ENCODE peak calls at places on chromosome 21, in six cellular contexts. E is H1, C is IMR-90, Z is neuronal stem cell, S is mesenchymal stem cell, T is trophoblast cell. W is an unnamed sample.

GRCh38 chr21:29245104-29245643 is 53.5 kb upstream of the BACH1 start:
- DNase-seq in S (peak; percentile 79), E (no peak), T (peak; percentile 71), C (peak; percentile 61), Z (no peak), W (no peak)

GRCh38 chr21:36700295-36700960 is 1.5 kb downstream of the SIM2 start:
- DNase-seq in T (no peak), S (no peak), C (no peak), Z (no peak), E (peak; percentile 57), W (peak; percentile 23)

GRCh38 chr21:16343776-16344175 is 614.0 kb downstream of the USP25 start:
- DNase-seq in C (no peak), Z (no peak), S (no peak), E (no peak), T (no peak), W (peak; percentile 33)

GRCh38 chr21:18153063-18153462 is 91.6 kb upstream of the CHODL start:
- DNase-seq in Z (no peak), E (no peak), C (no peak), T (no peak), S (peak; percentile 26), W (no peak)

GRCh38 chr21:39938086-39938611 is 70.9 kb downstream of the PCP4 start:
- DNase-seq in S (no peak), E (no peak), Z (no peak), T (no peak), C (no peak), W (no peak)

GRCh38 chr21:33542640-33543504 is at the start of gene SON:
- DNase-seq in Z (peak; percentile 96), S (peak; percentile 99), E (peak; percentile 91), C (peak; percentile 98), T (peak; percentile 99), W (peak; percentile 99)

GRCh38 chr21:38434913-38435533 is 63.3 kb downstream of the ERG start:
- DNase-seq in E (no peak), S (peak; percentile 57), Z (no peak), C (peak; percentile 34), T (no peak), W (no peak)

GRCh38 chr21:33101300-33102005 is 31.5 kb downstream of the OLIG1 start:
- DNase-seq in E (no peak), Z (no peak), T (peak; percentile 10), C (no peak), S (no peak), W (no peak)

GRCh38 chr21:36584980-36585940 is 105.3 kb upstream of the CLDN14 start:
- DNase-seq in T (no peak), Z (no peak), E (no peak), S (no peak), C (no peak), W (peak; percentile 6)

GRCh38 chr21:37655601-37656300 is 260.5 kb downstream of the KCNJ6 start:
- DNase-seq in C (no peak), Z (no peak), E (peak; percentile 16), S (peak; percentile 39), T (peak; percentile 28), W (no peak)

GRCh38 chr21:26388731-26389231 is 184.3 kb downstream of the CYYR1 start:
- DNase-seq in T (peak; percentile 85), Z (no peak), E (no peak), S (peak; percentile 50), C (peak; percentile 38), W (peak; percentile 42)

GRCh38 chr21:29217818-29218252 is 80.9 kb upstream of the BACH1 start:
- DNase-seq in C (peak; percentile 99), T (peak; percentile 73), S (peak; percentile 96), Z (no peak), E (no peak), W (no peak)

GRCh38 chr21:36035381-36035791 is 24.9 kb downstream of the SETD4 start:
- DNase-seq in E (no peak), C (no peak), Z (no peak), T (no peak), S (no peak), W (peak; percentile 78)

GRCh38 chr21:23613014-23613413 is 1994.3 kb downstream of the MRPL39 start:
- DNase-seq in C (no peak), T (no peak), S (no peak), E (no peak), Z (no peak), W (no peak)

GRCh38 chr21:32803651-32804050 is 32.1 kb upstream of the PAXBP1 start:
- DNase-seq in S (no peak), Z (no peak), E (no peak), T (no peak), C (peak; percentile 30), W (no peak)

GRCh38 chr21:37451446-37451845 is 84.9 kb downstream of the DYRK1A start:
- DNase-seq in Z (no peak), T (no peak), C (no peak), S (no peak), E (no peak), W (no peak)

GRCh38 chr21:41283211-41283818 is 33.3 kb upstream of the FAM3B start:
- DNase-seq in T (peak; percentile 90), C (peak; percentile 87), Z (peak; percentile 55), E (no peak), S (peak; percentile 76), W (peak; percentile 79)

GRCh38 chr21:45993210-45994085 is 11.9 kb downstream of the COL6A1 start:
- DNase-seq in C (no peak), Z (no peak), T (no peak), E (no peak), S (no peak), W (no peak)

DNA sequence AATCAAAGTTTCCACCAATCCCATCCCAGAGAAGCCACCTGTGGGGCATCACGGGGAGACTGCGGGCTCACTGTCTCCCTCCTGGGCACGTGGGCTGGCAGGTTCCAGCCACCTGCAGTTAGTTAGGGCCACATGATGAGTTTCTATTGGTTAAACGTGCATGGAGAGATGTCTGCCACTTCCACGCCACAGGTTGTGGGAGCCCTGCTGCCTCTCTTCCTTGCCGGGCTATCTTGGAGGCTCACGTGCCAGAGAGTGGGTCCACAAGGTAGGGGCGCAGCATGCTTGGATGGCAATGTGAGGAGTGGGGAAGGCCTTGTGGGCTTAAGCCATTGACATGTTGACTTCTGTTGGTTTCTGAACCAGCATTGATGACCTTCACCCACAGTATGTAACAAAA is 3.5 kb downstream of the KRTAP10-7 start:
- DNase-seq in T (no peak), Z (no peak), S (no peak), E (no peak), C (no peak), W (no peak)
- H2BK120ac ChIP-seq in T (no peak overlapping the region), Z (no peak overlapping the region), S (no peak overlapping the region), E (no peak overlapping the region), C (no peak overlapping the region), W (no peak overlapping the region)

DNA sequence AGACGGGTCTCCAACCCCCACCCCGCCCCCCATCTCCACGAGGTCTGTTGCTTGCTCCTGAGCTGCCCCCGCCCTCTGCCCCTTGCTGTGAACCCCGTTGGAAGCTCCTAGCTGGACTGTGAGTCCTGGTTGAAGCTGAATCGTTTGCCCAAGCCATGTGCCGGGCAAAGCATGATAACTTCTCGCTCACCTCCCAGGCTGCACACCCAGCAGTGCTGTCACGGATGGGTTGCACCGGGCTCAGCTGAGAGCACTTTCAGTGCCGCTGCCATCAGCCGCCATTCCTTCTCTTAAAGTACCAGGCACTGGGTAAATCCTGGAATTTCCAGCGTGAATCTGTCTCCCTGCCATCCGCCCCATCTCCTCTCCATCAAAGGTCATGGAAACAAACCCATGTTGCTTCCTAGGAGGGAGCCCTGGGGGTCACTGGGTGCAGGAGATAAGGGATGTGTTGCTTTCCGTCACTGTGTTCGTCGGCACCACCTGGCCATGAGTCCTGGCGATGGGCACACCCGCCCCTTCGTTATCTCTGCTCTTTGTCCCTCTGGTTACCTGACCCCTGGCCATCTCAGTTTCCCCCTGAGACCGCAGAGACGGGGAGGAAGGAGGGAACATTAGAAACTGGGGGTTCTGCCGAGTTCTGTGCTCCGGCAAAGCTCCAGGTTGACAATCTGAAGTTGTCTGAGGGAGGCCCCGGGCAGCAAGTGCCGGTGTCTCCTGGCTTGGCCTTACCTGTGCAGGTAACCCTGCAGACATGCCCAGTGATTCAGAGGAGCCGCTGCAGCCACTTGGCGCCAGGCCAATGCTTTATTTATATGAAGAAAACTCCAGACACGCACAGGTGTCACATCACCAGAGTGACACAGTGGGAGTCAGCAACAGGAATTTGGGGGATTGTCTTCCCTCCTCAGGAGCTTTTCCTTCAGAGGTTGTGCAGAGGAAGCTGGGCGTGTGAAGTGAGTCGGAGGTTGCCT is 2.7 kb downstream of the PDE9A start:
- DNase-seq in S (no peak), Z (no peak), E (peak; percentile 57), C (no peak), T (no peak), W (peak; percentile 41)
- H3K18ac ChIP-seq in S (peak overlapping the region; percentile 38), Z (no peak overlapping the region), E (peak overlapping the region; percentile 75), C (no peak overlapping the region), T (no peak overlapping the region), W (no peak overlapping the region)

GRCh38 chr21:42865361-42866160 is 13.8 kb downstream of the WDR4 start:
- DNase-seq in C (no peak), Z (no peak), S (no peak), T (no peak), E (no peak), W (no peak)
- H3K4me3 ChIP-seq in C (no peak overlapping the region), Z (no peak overlapping the region), S (no peak overlapping the region), T (no peak overlapping the region), E (no peak overlapping the region), W (no peak overlapping the region)

GRCh38 chr21:42461185-42461520 is 34.9 kb downstream of the RSPH1 start:
- DNase-seq in S (no peak), Z (no peak), T (no peak), E (no peak), C (no peak), W (no peak)

GRCh38 chr21:42459065-42459430 is 37.0 kb downstream of the RSPH1 start:
- DNase-seq in Z (no peak), S (no peak), E (no peak), C (no peak), T (no peak), W (peak; percentile 60)

GRCh38 chr21:42461881-42462877 is 33.8 kb downstream of the RSPH1 start:
- DNase-seq in S (no peak), Z (no peak), E (no peak), T (no peak), C (no peak), W (peak; percentile 90)

GRCh38 chr21:42459583-42460215 is 36.3 kb downstream of the RSPH1 start:
- DNase-seq in C (no peak), E (no peak), T (no peak), Z (no peak), S (no peak), W (no peak)

DNA sequence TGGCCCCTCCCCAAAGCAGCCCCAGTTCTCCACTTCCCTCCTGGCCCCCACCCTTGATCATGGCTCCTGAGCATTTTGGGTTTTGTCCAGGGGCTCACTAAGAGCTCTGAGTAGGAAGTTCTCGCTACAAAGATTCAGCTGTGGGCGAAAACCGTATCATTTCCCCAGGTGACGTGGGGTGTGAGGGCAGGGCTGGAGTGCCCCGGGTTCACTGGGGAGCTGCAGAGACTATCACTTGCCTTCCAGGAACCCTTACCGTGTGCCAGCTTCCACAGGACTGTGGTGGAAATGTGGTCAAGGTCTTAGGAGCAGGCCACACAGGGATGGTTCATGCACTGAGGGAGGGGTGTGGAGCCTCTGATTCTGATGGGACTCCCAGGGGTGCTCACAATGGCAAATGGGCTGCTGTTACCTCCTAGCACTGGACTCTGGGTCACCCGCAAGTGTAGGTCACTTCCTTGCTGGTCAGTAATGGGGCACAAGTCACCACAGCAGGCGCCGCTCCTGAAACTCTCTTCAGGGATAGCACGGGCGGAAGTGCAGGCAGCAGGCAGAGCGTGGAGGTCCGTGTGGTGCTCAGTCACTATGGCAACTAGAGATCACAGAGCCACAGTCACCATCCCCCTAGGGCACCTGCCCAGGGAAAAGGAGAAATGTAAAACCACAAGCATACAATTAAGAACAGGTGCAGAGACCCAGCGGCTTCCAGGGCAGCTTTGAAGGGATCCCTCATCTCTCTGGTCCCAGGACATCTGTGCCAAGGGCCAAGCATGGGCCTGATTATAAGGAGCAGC is 35.4 kb downstream of the RSPH1 start:
- DNase-seq in C (no peak), S (no peak), E (no peak), Z (no peak), T (peak; percentile 93), W (peak; percentile 78)
- H2BK120ac ChIP-seq in C (no peak overlapping the region), S (no peak overlapping the region), E (no peak overlapping the region), Z (no peak overlapping the region), T (no peak overlapping the region), W (no peak overlapping the region)